ENCODE peak calls at places on chromosomes 1 and 21, in eight cellular contexts. G, Z, I, N, Q, M, C and T are unnamed samples. For H3K27me3, the result is how much of the 10 kb centered on the place peaks cover.

GRCh38 chr1:13749543-13750307 is 49.7 kb downstream of the PRDM2 start:
- DNase-seq in C (peak), M (peak), N (peak), Z (peak), Q (peak), I (peak), G (no peak), T (no peak)

GRCh38 chr1:207803678-207804077 is 51.8 kb downstream of the CD46 start:
- DNase-seq in C (no peak), I (no peak), M (no peak), Q (no peak), G (no peak), N (no peak), Z (no peak), T (no peak)

GRCh38 chr1:207224666-207225065 is 96.8 kb upstream of the CD55 start:
- DNase-seq in N (no peak), I (no peak), M (no peak), Q (no peak), Z (no peak), G (no peak), C (no peak), T (no peak)

GRCh38 chr1:204323887-204324286 is 35.8 kb downstream of the PLEKHA6 start:
- DNase-seq in I (peak), Z (peak), Q (no peak), C (no peak), N (peak), G (no peak), M (no peak), T (peak)

GRCh38 chr21:25240974-25241373 is 366.3 kb downstream of the MRPL39 start:
- DNase-seq in M (no peak), C (no peak), Q (no peak), G (no peak), I (no peak), Z (no peak), N (no peak), T (no peak)

GRCh38 chr1:198079432-198079951 is 77.3 kb upstream of the NEK7 start:
- DNase-seq in G (no peak), Z (no peak), C (no peak), I (no peak), N (peak), M (no peak), Q (no peak), T (no peak)

GRCh38 chr1:236576004-236576403 is 28.3 kb downstream of the HEATR1 start:
- DNase-seq in Z (no peak), N (no peak), G (no peak), Q (no peak), M (no peak), I (peak), C (no peak), T (peak)

GRCh38 chr1:107139833-107140702 is 771 bp upstream of the NTNG1 start:
- DNase-seq in I (peak), G (peak), Z (peak), N (peak), Q (no peak), M (peak), C (no peak), T (peak)

GRCh38 chr1:192002063-192002462 is 156.2 kb upstream of the RGS18 start:
- DNase-seq in Z (no peak), G (no peak), C (no peak), N (no peak), I (no peak), Q (no peak), M (no peak), T (no peak)

GRCh38 chr1:210532223-210532598 is 203.5 kb downstream of the HHAT start:
- DNase-seq in C (no peak), M (no peak), I (no peak), Q (no peak), G (no peak), N (no peak), Z (no peak), T (no peak)

GRCh38 chr1:12232221-12232620 is 2.4 kb downstream of the VPS13D start:
- DNase-seq in Q (peak), N (no peak), G (no peak), C (no peak), M (no peak), I (peak), Z (no peak), T (no peak)

GRCh38 chr1:55224729-55225128 is 9.6 kb upstream of the USP24 start:
- DNase-seq in G (no peak), I (no peak), N (no peak), Q (no peak), C (no peak), M (no peak), Z (no peak), T (no peak)

GRCh38 chr1:12760256-12760795 is 13.2 kb upstream of the PRAMEF12 start:
- DNase-seq in Q (no peak), N (no peak), I (no peak), Z (no peak), C (no peak), M (no peak), G (no peak), T (no peak)

GRCh38 chr1:76137746-76138145 is 63.2 kb downstream of the ST6GALNAC3 start:
- DNase-seq in M (no peak), I (no peak), Z (no peak), Q (no peak), N (no peak), G (no peak), C (no peak), T (no peak)

GRCh38 chr1:245807954-245808719 is 653.4 kb downstream of the KIF26B start:
- DNase-seq in Z (no peak), N (no peak), Q (no peak), I (no peak), G (no peak), C (no peak), M (no peak), T (no peak)
- H3K4me3 ChIP-seq in Z (no peak), N (no peak), Q (no peak), I (no peak), G (no peak), C (no peak), M (no peak), T (no peak)

GRCh38 chr1:161766102-161766981 is at the start of gene ATF6:
- DNase-seq in M (peak), N (peak), I (peak), C (peak), Z (peak), G (peak), Q (peak), T (peak)

GRCh38 chr1:161768461-161768860 is 2.3 kb downstream of the ATF6 start:
- DNase-seq in Z (no peak), I (no peak), M (no peak), C (no peak), N (no peak), Q (no peak), G (no peak), T (no peak)

GRCh38 chr1:161768986-161769672 is 3.0 kb downstream of the ATF6 start:
- DNase-seq in G (no peak), Q (no peak), M (no peak), Z (no peak), N (no peak), I (peak), C (no peak), T (no peak)

DNA sequence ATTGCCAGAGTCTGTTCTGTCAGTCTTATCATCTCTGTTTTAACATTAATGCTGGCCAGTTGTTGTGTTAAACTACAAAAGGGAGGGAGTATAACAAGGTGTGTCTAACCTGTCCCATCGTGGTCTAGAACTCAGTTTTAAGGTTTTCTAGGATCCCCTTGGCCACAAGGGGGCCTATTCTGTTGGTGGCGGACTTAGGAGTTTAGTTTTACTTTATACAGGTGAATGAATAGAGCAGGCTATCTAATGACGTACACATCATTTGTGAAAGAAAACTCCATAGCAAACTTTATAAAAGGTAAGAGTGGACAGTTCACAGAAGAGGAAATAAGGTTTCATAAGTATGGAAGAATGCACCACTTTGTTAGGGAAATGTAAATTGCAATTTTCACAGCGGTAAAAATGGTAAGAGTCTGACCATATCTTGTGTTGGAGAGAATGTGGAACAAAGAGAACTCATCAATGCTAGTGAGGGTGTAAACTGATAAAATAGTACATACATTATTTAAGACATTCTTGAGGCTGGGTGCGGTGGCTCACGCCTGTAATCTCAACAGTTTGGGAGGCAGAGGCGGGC is 2.5 kb upstream of the ATF6 start:
- DNase-seq in M (peak), G (peak), N (peak), I (peak), C (no peak), Q (no peak), Z (peak), T (no peak)
- TF ChIP-seq CTCF in M (peak), G (peak), N (peak), I (peak), C (peak), Q (peak), Z (peak), T (peak)

GRCh38 chr21:41518757-41519156 is 10.8 kb upstream of the TMPRSS2 start:
- DNase-seq in Q (no peak), Z (no peak), G (no peak), C (no peak), M (no peak), N (no peak), I (no peak), T (no peak)
- H3K27me3 ChIP-seq in Q (under half), Z (under half), G (under half), C (under half), M (under half), N (under half), I (under half), T (under half)

GRCh38 chr21:21813934-21814333 is 815.7 kb downstream of the NCAM2 start:
- DNase-seq in Z (no peak), G (no peak), Q (no peak), N (no peak), M (no peak), I (no peak), C (no peak), T (no peak)

GRCh38 chr21:21816778-21817177 is 818.6 kb downstream of the NCAM2 start:
- DNase-seq in G (no peak), Q (no peak), Z (no peak), C (no peak), N (no peak), I (no peak), M (no peak), T (no peak)

GRCh38 chr21:21813295-21813694 is 815.1 kb downstream of the NCAM2 start:
- DNase-seq in C (no peak), I (no peak), N (no peak), Q (no peak), G (no peak), Z (no peak), M (no peak), T (no peak)

DNA sequence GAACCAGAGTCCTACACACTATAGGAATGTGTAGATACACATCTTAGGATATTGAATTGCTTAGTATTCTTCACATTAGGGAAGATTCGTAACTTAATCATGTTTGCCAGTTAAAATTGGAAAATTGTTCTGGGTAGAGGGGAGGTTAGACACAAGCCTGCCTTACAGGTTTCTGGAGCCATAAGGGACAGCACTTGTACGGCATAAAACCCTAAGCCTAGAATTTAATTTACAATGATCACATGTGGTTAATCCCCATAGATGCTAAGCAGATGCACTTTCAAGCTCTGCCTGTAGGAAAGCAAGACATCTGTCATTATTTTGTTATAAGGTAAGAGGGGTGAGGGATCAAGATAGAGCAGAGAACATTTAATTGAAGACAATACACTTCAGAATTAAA is 820.7 kb downstream of the NCAM2 start:
- DNase-seq in N (no peak), M (no peak), I (no peak), C (no peak), Z (no peak), G (no peak), Q (no peak), T (no peak)
- H3K4me3 ChIP-seq in N (no peak), M (no peak), I (no peak), C (no peak), Z (no peak), G (no peak), Q (no peak), T (no peak)

DNA sequence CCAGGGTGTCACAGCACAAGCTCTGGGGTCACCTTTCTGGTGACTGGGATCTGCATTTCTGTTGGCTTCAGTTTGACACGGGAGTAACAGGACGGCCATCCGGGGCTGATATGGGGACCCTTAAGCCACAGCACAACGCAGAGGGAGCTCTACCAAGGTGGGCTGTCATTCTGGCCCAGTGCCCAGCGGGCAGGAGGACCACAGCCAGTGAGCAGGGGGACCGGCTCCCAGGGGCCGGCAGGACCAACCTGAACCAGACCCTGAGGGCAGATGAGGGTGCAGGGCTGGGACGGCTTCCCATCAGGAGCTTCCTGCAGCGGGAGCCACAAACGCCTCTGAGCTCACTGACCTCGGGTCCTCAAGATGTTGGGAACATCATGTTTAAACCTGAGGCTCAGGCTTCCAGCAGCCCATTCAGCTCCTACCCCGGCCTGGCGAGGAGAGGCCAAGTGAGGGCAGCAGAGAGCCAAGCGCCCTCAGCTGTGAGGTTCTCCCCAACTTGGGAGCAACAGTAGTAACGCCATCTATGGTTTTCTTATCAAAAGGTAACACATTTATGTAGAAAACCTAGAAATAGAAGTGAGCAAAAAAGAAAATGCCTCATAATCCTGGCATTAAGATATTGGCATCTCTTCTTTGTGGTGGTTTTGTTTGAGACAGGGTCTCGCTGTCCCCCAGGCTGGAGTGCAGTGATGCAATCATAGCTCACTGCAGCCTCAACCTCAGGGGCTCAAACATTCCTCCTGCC is 26.8 kb downstream of the TMEM201 start:
- DNase-seq in I (peak), G (peak), N (peak), M (peak), C (no peak), Q (no peak), Z (peak), T (peak)
- TF ChIP-seq CTCF in I (peak), G (peak), N (peak), M (peak), C (peak), Q (peak), Z (peak), T (peak)